ENCODE peak calls at places on chromosomes 11 and 22, in five cellular contexts. Y, D, N, Z and T are unnamed samples.

GRCh38 chr11:100936781-100937180 is 192.8 kb downstream of the PGR start:
- DNase-seq in Z (no peak), Y (no peak), N (no peak), D (no peak), T (no peak)

GRCh38 chr11:119816660-119817059 is 87.7 kb upstream of the NECTIN1 start:
- DNase-seq in D (no peak), N (no peak), Z (no peak), Y (no peak), T (no peak)

GRCh38 chr22:48752451-48753380 is 1075.0 kb downstream of the BRD1 start:
- DNase-seq in Z (no peak), N (peak), Y (no peak), D (no peak), T (no peak)

GRCh38 chr11:102347526-102348331 is 715 bp downstream of the BIRC2 start:
- DNase-seq in N (no peak), D (peak), Z (no peak), Y (no peak), T (peak)

GRCh38 chr11:59754859-59755700 is at the start of gene STX3:
- DNase-seq in D (peak), Y (no peak), Z (peak), N (peak), T (peak)

GRCh38 chr11:118956847-118957469 is 860 bp downstream of the UPK2 start:
- DNase-seq in Y (no peak), N (no peak), Z (no peak), D (no peak), T (no peak)

GRCh38 chr11:63023415-63023814 is 7.8 kb upstream of the SLC22A8 start:
- DNase-seq in D (no peak), Z (no peak), N (no peak), Y (no peak), T (no peak)

GRCh38 chr11:2742201-2742600 is 42.4 kb upstream of the KCNQ1OT1 start:
- DNase-seq in Z (no peak), D (no peak), N (no peak), Y (no peak), T (no peak)

DNA sequence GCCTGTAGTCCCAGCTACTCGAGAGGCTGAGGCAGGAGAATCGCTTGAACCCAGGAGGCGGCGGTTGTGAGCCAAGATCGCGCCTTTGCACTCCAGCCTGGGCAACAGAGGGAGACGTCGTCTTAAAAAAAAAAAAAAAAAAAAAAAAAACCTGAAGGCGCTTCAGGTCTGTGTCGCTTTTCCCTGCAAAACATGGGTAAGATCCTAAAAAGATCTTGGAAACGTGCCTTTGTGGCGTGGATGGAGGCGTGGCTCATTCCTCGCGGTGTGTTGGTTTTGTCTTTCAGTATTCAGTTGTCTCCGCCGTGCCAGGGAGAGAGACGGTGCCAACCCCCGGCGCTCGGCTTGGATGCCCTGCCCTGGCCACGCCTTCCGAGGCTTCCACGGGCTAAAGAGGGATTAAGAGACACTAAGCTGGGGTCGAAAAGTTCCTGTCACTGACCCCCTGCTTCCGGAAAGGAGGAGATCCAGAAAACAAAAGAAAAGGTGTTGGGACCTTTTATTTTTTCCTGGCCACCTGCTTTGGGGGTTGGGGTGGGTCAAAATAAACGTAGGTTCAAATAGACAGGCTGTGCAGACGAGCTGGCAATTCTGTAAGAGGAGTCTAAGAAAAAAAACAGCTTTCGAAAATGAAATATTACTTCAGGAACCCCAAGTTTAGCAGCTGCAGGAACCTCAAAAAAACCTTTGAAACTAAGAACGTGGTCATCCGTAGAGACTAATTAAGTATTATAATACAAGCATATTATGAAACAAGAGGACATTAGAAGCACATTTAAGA is 1.1 kb upstream of the SLC35F2 start:
- DNase-seq in D (no peak), Y (no peak), Z (peak), N (peak), T (peak)
- TF ChIP-seq POLR2A in D (no peak), Y (no peak), Z (no peak), N (no peak), T (no peak)

GRCh38 chr11:131629925-131630324 is 259.5 kb downstream of the NTM start:
- DNase-seq in Z (no peak), N (no peak), D (no peak), Y (no peak), T (no peak)

GRCh38 chr11:131626761-131627160 is 256.3 kb downstream of the NTM start:
- DNase-seq in Z (no peak), Y (no peak), N (no peak), D (no peak), T (no peak)

GRCh38 chr11:131622193-131622592 is 251.8 kb downstream of the NTM start:
- DNase-seq in N (no peak), D (no peak), Z (no peak), Y (no peak), T (no peak)

GRCh38 chr11:131628739-131629138 is 258.3 kb downstream of the NTM start:
- DNase-seq in Y (no peak), N (no peak), D (no peak), Z (no peak), T (no peak)

DNA sequence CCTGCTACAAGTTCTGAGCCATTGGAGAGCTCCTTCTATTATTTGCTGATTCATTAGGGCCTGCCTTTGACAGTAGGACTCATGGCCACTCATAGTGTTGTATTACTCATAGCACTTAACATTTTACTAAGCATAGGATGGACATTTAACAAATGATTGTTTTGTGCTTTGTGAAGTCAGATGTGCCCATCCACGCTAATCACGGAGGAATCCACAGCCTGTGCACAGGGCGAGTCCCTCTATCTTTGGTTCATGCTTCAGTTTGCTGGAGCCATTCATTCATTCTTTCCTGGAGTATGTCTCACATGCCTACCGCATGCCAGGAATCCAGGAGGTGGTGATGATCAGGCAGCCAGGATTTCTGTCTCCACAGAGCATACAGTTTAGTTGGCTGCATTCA is 254.1 kb downstream of the NTM start:
- DNase-seq in Z (no peak), N (no peak), Y (no peak), D (peak), T (no peak)
- TF ChIP-seq POLR2A in Z (no peak), N (no peak), Y (no peak), D (no peak), T (no peak)

DNA sequence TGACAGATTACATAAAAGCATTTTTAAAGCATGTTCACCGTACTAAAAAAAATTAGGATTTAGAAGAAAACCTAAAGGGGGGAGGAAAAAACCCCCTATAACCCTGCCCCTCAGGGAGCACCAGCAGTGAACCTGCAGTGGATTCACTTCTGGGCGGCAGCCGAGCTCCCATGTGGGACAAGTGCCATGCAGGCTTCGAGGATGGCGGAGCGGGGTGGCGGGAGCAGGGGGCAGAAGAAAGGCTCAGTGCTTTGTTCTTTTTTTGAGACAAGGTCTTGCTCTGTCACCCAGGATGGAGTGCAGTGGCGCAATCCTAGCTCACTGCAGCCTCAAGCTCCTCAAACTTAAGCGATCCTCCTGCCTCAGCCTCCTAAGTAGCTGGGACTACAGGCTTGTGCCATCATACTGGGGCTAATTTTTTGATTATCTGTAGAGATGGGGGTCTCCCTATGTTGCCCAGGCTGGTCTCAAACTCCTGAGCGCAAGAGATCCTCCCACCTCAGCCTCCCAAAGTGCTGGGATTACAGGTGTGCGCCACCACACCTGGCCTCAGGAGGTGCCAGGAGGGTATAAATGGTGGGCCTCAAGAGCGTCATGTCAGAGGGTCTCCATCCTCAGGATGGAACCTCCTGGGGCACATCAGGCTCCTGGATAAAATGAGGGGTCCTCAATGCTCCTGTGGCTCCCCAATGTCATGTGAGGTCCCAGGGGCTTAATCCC is 34.0 kb downstream of the PPM1F start:
- DNase-seq in Y (no peak), D (no peak), Z (no peak), N (no peak), T (no peak)
- TF ChIP-seq POLR2A in Y (no peak), D (no peak), Z (no peak), N (no peak), T (no peak)

DNA sequence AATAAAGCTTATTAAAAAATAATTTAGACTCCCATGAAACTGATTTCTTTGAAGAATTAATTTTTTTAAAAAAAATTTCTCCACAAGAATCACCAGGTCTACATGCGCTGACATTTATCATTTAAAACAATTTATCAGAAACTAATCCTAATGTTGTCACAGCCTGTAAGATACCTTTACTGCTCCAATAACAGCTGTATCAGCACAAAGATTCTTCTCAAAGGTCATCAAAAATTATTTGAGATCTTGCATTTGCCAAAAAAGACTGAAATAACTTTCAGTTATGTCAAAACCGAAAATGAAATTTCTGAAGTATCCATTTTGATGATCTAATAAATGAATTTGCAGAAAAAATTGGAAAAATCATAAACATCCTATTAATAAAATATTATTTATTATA is 8.1 kb downstream of the KRTAP5-5 start:
- DNase-seq in Z (no peak), D (no peak), N (no peak), Y (no peak), T (no peak)
- TF ChIP-seq POLR2A in Z (no peak), D (no peak), N (no peak), Y (no peak), T (no peak)

GRCh38 chr22:34845391-34845790 is 220.6 kb upstream of the ISX start:
- DNase-seq in N (no peak), Y (no peak), D (no peak), Z (no peak), T (no peak)
- TF ChIP-seq POLR2A in N (no peak), Y (no peak), D (no peak), Z (no peak), T (no peak)

DNA sequence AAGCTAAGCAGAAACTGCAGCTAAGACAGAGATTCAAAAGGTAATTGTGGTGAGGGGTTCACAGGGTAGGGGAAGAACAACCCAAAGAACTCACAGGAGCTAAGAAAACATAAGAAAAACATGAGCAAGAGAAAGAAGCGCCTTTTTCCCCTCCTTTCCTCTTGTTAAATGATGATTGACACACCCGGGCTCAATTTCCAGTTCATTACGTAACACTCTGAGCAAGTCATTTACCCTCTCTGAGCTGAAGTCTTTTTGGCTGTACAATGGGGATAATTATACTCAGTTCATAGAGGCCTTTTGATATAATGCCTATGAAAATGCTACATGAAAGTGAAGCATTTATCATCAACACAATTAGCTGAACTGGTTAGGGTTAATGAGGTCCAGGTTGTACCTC is 17.2 kb downstream of the LRP4 start:
- DNase-seq in N (no peak), Z (no peak), D (no peak), Y (no peak), T (no peak)
- TF ChIP-seq POLR2A in N (no peak), Z (no peak), D (no peak), Y (no peak), T (no peak)

GRCh38 chr22:27125539-27125938 is 468.2 kb downstream of the MIAT start:
- DNase-seq in Z (no peak), Y (no peak), N (no peak), D (no peak), T (no peak)

GRCh38 chr22:27124336-27125023 is 467.1 kb downstream of the MIAT start:
- DNase-seq in Z (no peak), N (peak), Y (no peak), D (no peak), T (no peak)

GRCh38 chr22:27122561-27122960 is 465.2 kb downstream of the MIAT start:
- DNase-seq in Z (no peak), Y (no peak), D (no peak), N (no peak), T (no peak)

GRCh38 chr22:27120036-27120435 is 462.6 kb downstream of the MIAT start:
- DNase-seq in Z (no peak), N (no peak), D (no peak), Y (no peak), T (no peak)

GRCh38 chr22:27123880-27124279 is 466.5 kb downstream of the MIAT start:
- DNase-seq in Z (no peak), Y (no peak), D (no peak), N (no peak), T (no peak)
- TF ChIP-seq POLR2A in Z (no peak), Y (no peak), D (no peak), N (no peak), T (no peak)

GRCh38 chr22:20980938-20981722 is 967 bp upstream of the LZTR1 start:
- DNase-seq in Z (no peak), Y (no peak), D (no peak), N (no peak), T (no peak)

GRCh38 chr22:20980523-20980922 is 1.6 kb upstream of the LZTR1 start:
- DNase-seq in N (no peak), D (no peak), Y (no peak), Z (no peak), T (no peak)

GRCh38 chr22:20982563-20982882 is 426 bp downstream of the LZTR1 start:
- DNase-seq in D (no peak), Z (no peak), Y (no peak), N (no peak), T (no peak)

GRCh38 chr22:20983081-20983745 is 1.1 kb downstream of the LZTR1 start:
- DNase-seq in Y (no peak), N (no peak), D (peak), Z (no peak), T (no peak)

GRCh38 chr22:20981787-20982562 is at the start of gene LZTR1:
- DNase-seq in Y (no peak), N (peak), D (peak), Z (peak), T (peak)
- TF ChIP-seq POLR2A in Y (peak), N (peak), D (peak), Z (peak), T (peak)

DNA sequence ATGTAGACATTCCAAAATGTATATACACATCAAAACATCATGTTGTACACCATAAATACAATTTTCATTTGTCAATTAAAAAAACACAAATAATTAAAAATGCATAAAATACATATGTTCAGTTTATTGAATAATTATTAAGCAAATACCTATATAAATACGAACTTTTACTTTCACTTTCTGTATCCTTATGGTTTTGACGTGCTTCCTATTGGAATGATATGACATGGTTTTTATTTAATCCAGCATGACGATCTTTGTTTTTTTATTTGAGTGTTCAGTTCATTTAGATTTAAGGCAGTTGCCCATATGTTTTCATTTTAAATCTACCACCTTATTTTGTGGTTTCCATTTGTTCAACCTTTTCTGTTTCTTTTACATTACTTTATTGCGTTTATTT is 198.3 kb upstream of the PLET1 start:
- DNase-seq in Y (no peak), D (no peak), N (no peak), Z (no peak), T (no peak)
- TF ChIP-seq POLR2A in Y (no peak), D (no peak), N (no peak), Z (no peak), T (no peak)

GRCh38 chr22:17368727-17369552 is at the start of gene CECR2:
- DNase-seq in Z (peak), Y (peak), N (no peak), D (no peak), T (no peak)
- TF ChIP-seq POLR2A in Z (no peak), Y (peak), N (no peak), D (no peak), T (no peak)